ENCODE peak calls at places on chromosomes 7 and 10, in four cellular contexts. O, S, L and P are unnamed samples.
A peak's percentile ranks its signal among the peaks of the same experiment; 100 is the strongest.

GRCh38 chr7:3033136-3033535 is 10.5 kb downstream of the CARD11 start:
- DNase-seq in O (no peak), S (no peak), L (no peak), P (no peak)

GRCh38 chr7:69817096-69817495 is 218.8 kb downstream of the AUTS2 start:
- DNase-seq in O (no peak), S (no peak), L (no peak), P (peak; percentile 93)

GRCh38 chr10:31650010-31650409 is 278.6 kb downstream of the ARHGAP12 start:
- DNase-seq in O (no peak), S (peak; percentile 25), L (no peak), P (peak; percentile 66)

GRCh38 chr7:23955600-23956149 is 245.7 kb downstream of the STK31 start:
- DNase-seq in O (no peak), S (no peak), L (no peak), P (no peak)

GRCh38 chr7:100825760-100826545 is 1.4 kb downstream of the EPHB4 start:
- DNase-seq in O (peak; percentile 69), S (no peak), L (no peak), P (peak; percentile 93)

GRCh38 chr7:112546723-112547513 is 66.1 kb downstream of the LSMEM1 start:
- DNase-seq in O (peak; percentile 60), S (no peak), L (peak; percentile 9), P (no peak)

GRCh38 chr7:133364959-133365680 is 112.2 kb downstream of the EXOC4 start:
- DNase-seq in O (no peak), S (no peak), L (no peak), P (peak; percentile 41)

GRCh38 chr7:45720989-45721388 is 146.8 kb downstream of the ADCY1 start:
- DNase-seq in O (no peak), S (no peak), L (no peak), P (no peak)

GRCh38 chr10:43305881-43306280 is 39.0 kb upstream of the RASGEF1A start:
- DNase-seq in O (no peak), S (no peak), L (no peak), P (peak; percentile 78)

GRCh38 chr7:134949171-134949570 is 37.1 kb upstream of the AGBL3 start:
- DNase-seq in O (no peak), S (no peak), L (no peak), P (no peak)

GRCh38 chr7:4169505-4169904 is 512.6 kb upstream of the FOXK1 start:
- DNase-seq in O (no peak), S (no peak), L (no peak), P (no peak)

GRCh38 chr7:129827467-129827990 is 125.2 kb downstream of the UBE2H start:
- DNase-seq in O (no peak), S (no peak), L (no peak), P (no peak)

GRCh38 chr7:108805808-108806397 is 236.2 kb downstream of the DNAJB9 start:
- DNase-seq in O (peak; percentile 55), S (no peak), L (peak; percentile 12), P (peak; percentile 39)

GRCh38 chr7:24313777-24314176 is 29.8 kb downstream of the NPY start:
- DNase-seq in O (no peak), S (no peak), L (no peak), P (no peak)

GRCh38 chr10:48804740-48805182 is 120.1 kb downstream of the WDFY4 start:
- DNase-seq in O (no peak), S (no peak), L (no peak), P (no peak)

GRCh38 chr10:12416396-12417090 is 67.2 kb downstream of the CAMK1D start:
- DNase-seq in O (no peak), S (no peak), L (no peak), P (no peak)

GRCh38 chr7:25847331-25848070 is 304.5 kb upstream of the NFE2L3 start:
- DNase-seq in O (no peak), S (no peak), L (no peak), P (no peak)

GRCh38 chr7:99380823-99381663 is 6.5 kb downstream of the ARPC1B start:
- DNase-seq in O (no peak), S (no peak), L (peak; percentile 88), P (no peak)

GRCh38 chr10:29479081-29479917 is 155.5 kb downstream of the SVIL start:
- DNase-seq in O (no peak), S (peak; percentile 22), L (peak; percentile 86), P (peak; percentile 11)

GRCh38 chr7:27176962-27177794 is 3.1 kb upstream of the HOXA10 start:
- DNase-seq in O (no peak), S (no peak), L (no peak), P (peak; percentile 83)

GRCh38 chr7:27178366-27178765 is 4.2 kb upstream of the HOXA10 start:
- DNase-seq in O (no peak), S (no peak), L (no peak), P (peak; percentile 93)

GRCh38 chr7:27179030-27179429 is 4.9 kb upstream of the HOXA10 start:
- DNase-seq in O (no peak), S (no peak), L (no peak), P (peak; percentile 88)

GRCh38 chr7:27176343-27176731 is 2.2 kb upstream of the HOXA10 start:
- DNase-seq in O (no peak), S (no peak), L (no peak), P (no peak)

GRCh38 chr7:27177795-27178320 is 3.7 kb upstream of the HOXA10 start:
- DNase-seq in O (no peak), S (no peak), L (no peak), P (no peak)
- H3K4me1 ChIP-seq in O (peaks cover 2% of the 10 kb centered on the region), S (no peaks in the 10 kb centered on the region), L (no peaks in the 10 kb centered on the region), P (peaks cover 69% of the 10 kb centered on the region)

GRCh38 chr7:20340839-20341238 is 10.1 kb downstream of the ITGB8 start:
- DNase-seq in O (peak; percentile 73), S (peak; percentile 91), L (no peak), P (no peak)

GRCh38 chr7:20343954-20344353 is 13.3 kb downstream of the ITGB8 start:
- DNase-seq in O (no peak), S (no peak), L (no peak), P (no peak)

GRCh38 chr7:20343211-20343610 is 12.5 kb downstream of the ITGB8 start:
- DNase-seq in O (peak; percentile 15), S (no peak), L (no peak), P (no peak)

DNA sequence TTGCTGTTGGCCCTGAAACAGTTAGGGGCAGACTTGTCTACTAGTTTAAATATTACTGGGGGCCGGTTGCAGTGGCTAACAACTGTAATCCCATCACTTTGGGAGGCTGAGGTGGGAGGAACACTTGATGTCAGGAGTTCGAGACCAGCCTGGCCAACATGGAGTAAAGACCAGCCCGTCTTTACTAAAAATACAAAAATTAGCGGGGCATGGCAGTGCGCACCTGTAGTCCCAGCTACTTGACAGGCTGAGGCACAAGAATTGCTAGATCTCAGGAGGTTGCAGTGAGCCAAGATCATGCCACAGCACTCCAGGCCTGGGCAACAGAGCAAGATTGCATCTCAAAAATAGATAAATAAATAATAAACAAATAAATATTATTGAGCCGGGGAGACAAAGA is 7.6 kb downstream of the ITGB8 start:
- DNase-seq in O (no peak), S (no peak), L (no peak), P (no peak)
- H3K4me1 ChIP-seq in O (peaks cover 30% of the 10 kb centered on the region), S (no peaks in the 10 kb centered on the region), L (no peaks in the 10 kb centered on the region), P (no peaks in the 10 kb centered on the region)

GRCh38 chr10:123014772-123015171 is 6.0 kb downstream of the ACADSB start:
- DNase-seq in O (no peak), S (no peak), L (no peak), P (no peak)
- H3K4me1 ChIP-seq in O (peaks cover 5% of the 10 kb centered on the region), S (peaks cover 4% of the 10 kb centered on the region), L (peaks cover 4% of the 10 kb centered on the region), P (peaks cover under 1% of the 10 kb centered on the region)

GRCh38 chr10:104321716-104322415 is 16.4 kb downstream of the ITPRIP start:
- DNase-seq in O (no peak), S (no peak), L (peak; percentile 40), P (no peak)
- H3K4me1 ChIP-seq in O (peaks cover 34% of the 10 kb centered on the region), S (peaks cover 24% of the 10 kb centered on the region), L (peaks cover 78% of the 10 kb centered on the region), P (peaks cover 74% of the 10 kb centered on the region)

GRCh38 chr10:92892706-92893054 is 44.4 kb downstream of the EXOC6 start:
- DNase-seq in O (no peak), S (no peak), L (no peak), P (no peak)
- H3K4me1 ChIP-seq in O (no peaks in the 10 kb centered on the region), S (peaks cover 3% of the 10 kb centered on the region), L (no peaks in the 10 kb centered on the region), P (peaks cover 10% of the 10 kb centered on the region)

GRCh38 chr10:3961082-3961481 is 176.1 kb upstream of the KLF6 start:
- DNase-seq in O (no peak), S (no peak), L (peak; percentile 2), P (peak; percentile 65)

GRCh38 chr10:3959370-3960266 is 174.6 kb upstream of the KLF6 start:
- DNase-seq in O (no peak), S (no peak), L (no peak), P (peak; percentile 58)

GRCh38 chr10:3960496-3960895 is 175.5 kb upstream of the KLF6 start:
- DNase-seq in O (no peak), S (no peak), L (no peak), P (no peak)

GRCh38 chr10:3955954-3956617 is 171.1 kb upstream of the KLF6 start:
- DNase-seq in O (peak; percentile 36), S (no peak), L (no peak), P (no peak)

GRCh38 chr10:3958472-3958996 is 173.5 kb upstream of the KLF6 start:
- DNase-seq in O (no peak), S (no peak), L (no peak), P (no peak)
- H3K4me1 ChIP-seq in O (peaks cover 30% of the 10 kb centered on the region), S (no peaks in the 10 kb centered on the region), L (no peaks in the 10 kb centered on the region), P (no peaks in the 10 kb centered on the region)

DNA sequence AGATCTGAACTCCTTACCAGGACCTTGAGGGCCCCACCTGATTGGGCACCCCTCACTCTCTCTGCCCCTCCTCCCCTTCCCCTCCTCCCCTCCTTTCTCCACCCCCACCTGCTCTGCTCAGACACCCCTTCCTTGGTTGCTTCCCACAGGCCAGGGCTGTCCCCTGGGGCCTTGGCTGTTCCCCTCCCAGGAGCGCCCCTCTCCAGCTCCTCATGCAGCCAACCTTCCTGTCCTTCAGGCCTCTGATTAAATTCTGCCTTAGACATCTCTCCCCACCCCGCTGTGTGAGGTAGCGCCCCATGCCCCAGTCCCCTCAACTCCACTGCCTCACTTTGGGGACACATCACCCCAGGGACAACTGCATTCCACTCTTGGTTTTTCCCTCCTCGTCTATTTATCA is 32.4 kb downstream of the HTRA1 start:
- DNase-seq in O (no peak), S (no peak), L (no peak), P (no peak)
- H3K4me1 ChIP-seq in O (peaks cover 10% of the 10 kb centered on the region), S (no peaks in the 10 kb centered on the region), L (no peaks in the 10 kb centered on the region), P (peaks cover 66% of the 10 kb centered on the region)

DNA sequence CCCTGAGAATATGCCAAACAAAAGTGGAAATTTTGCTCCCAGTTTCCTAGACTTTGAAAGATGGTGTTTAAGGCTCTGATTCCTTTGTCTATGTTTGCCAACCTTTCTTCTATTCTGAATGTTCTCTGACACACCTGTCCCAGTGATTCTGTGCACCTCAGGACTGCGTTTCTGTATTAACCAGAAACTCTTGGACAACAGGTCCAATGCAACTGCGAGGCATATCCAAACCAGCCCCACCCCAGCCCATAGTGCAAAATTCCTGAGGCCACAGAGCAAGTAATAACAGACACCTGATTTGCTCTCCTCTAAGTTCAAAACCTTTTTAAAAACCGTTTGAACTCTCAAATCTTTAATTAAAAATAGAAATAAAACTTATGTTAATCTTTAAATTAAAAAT is 37.0 kb upstream of the MSRB2 start:
- DNase-seq in O (no peak), S (no peak), L (no peak), P (no peak)
- H3K4me1 ChIP-seq in O (peaks cover 27% of the 10 kb centered on the region), S (no peaks in the 10 kb centered on the region), L (no peaks in the 10 kb centered on the region), P (peaks cover 3% of the 10 kb centered on the region)